ENCODE peak calls at places on chromosomes 12 and 14, in five cellular contexts. Z is stimulated activated effector memory CD8-positive, alpha-beta T cell treated with anti-CD3 and anti-CD28 coated beads, Interleukin-12 subunit alpha, Interleukin-12 subunit beta, amount 100 ng/mL, for 72 hours; A is HT1080; E is SW 1271; L is IMR-90. R is an unnamed sample.

GRCh38 chr12:59149995-59150642 is 229.8 kb upstream of the LRIG3 start:
- DNase-seq in A (peak; percentile 62), Z (no peak), L (peak; percentile 84), E (peak; percentile 57), R (peak; percentile 78)

GRCh38 chr12:129195081-129195480 is 341.8 kb downstream of the GLT1D1 start:
- DNase-seq in Z (no peak), A (no peak), E (no peak), L (no peak), R (no peak)

GRCh38 chr12:70919597-70920035 is 922 bp downstream of the PTPRR start:
- DNase-seq in A (no peak), Z (no peak), E (no peak), L (no peak), R (peak; percentile 2)

GRCh38 chr14:92472860-92473259 is 40.7 kb upstream of the RIN3 start:
- DNase-seq in E (no peak), L (no peak), A (peak; percentile 45), Z (no peak), R (no peak)

GRCh38 chr12:108890208-108890607 is 10.3 kb downstream of the DAO start:
- DNase-seq in A (no peak), L (peak; percentile 15), E (no peak), Z (no peak), R (peak; percentile 17)

GRCh38 chr14:71642715-71643114 is 289.5 kb upstream of the RGS6 start:
- DNase-seq in L (no peak), Z (no peak), A (no peak), E (no peak), R (no peak)

GRCh38 chr14:82223276-82223675 is 689.6 kb upstream of the SEL1L start:
- DNase-seq in A (no peak), E (no peak), Z (no peak), L (no peak), R (no peak)

GRCh38 chr12:89707992-89708792 is 446 bp downstream of the ATP2B1 start:
- DNase-seq in L (peak; percentile 17), A (no peak), Z (peak; percentile 80), E (no peak), R (peak; percentile 43)

GRCh38 chr12:120064054-120064940 is 52.3 kb downstream of the RAB35 start:
- DNase-seq in L (no peak), E (no peak), A (no peak), Z (no peak), R (no peak)

GRCh38 chr12:109983432-109984142 is 12.6 kb downstream of the GIT2 start:
- DNase-seq in A (no peak), Z (no peak), E (no peak), L (no peak), R (no peak)

GRCh38 chr12:104835317-104835716 is 122.8 kb downstream of the SLC41A2 start:
- DNase-seq in L (no peak), E (no peak), A (no peak), Z (no peak), R (no peak)

GRCh38 chr12:48681416-48681737 is 661 bp downstream of the KANSL2 start:
- DNase-seq in L (peak; percentile 14), E (no peak), A (peak; percentile 8), Z (no peak), R (no peak)

GRCh38 chr12:28507867-28508266 is 317.6 kb downstream of the CCDC91 start:
- DNase-seq in Z (no peak), E (no peak), L (no peak), A (no peak), R (no peak)

GRCh38 chr12:80714846-80715245 is 1.9 kb upstream of the MYF5 start:
- DNase-seq in A (no peak), L (no peak), E (no peak), Z (no peak), R (no peak)

GRCh38 chr14:58298477-58298879 is at the start of gene ARID4A:
- DNase-seq in L (no peak), Z (peak; percentile 87), A (no peak), E (no peak), R (no peak)

GRCh38 chr12:128726866-128727265 is 96.9 kb downstream of the SLC15A4 start:
- DNase-seq in Z (no peak), A (no peak), E (no peak), L (no peak), R (no peak)

GRCh38 chr12:19574606-19575005 is 135.3 kb downstream of the AEBP2 start:
- DNase-seq in E (no peak), L (peak; percentile 5), A (no peak), Z (no peak), R (no peak)

GRCh38 chr12:12943589-12944260 is 8.2 kb downstream of the GPRC5D start:
- DNase-seq in L (peak; percentile 52), E (no peak), A (no peak), Z (no peak), R (no peak)

GRCh38 chr12:45713108-45713507 is 16.4 kb upstream of the ARID2 start:
- DNase-seq in A (no peak), E (no peak), Z (no peak), L (peak; percentile 51), R (peak; percentile 14)

GRCh38 chr12:65313704-65314317 is 35.3 kb downstream of the MSRB3 start:
- DNase-seq in A (peak; percentile 40), L (peak; percentile 47), Z (no peak), E (no peak), R (peak; percentile 33)

GRCh38 chr14:28769358-28769757 is 2.8 kb downstream of the FOXG1 start:
- DNase-seq in A (no peak), E (no peak), L (no peak), Z (no peak), R (no peak)

GRCh38 chr14:79605863-79606262 is 605.4 kb downstream of the DIO2 start:
- DNase-seq in Z (no peak), L (no peak), E (no peak), A (no peak), R (no peak)

GRCh38 chr14:63205850-63206249 is 1.6 kb downstream of the RHOJ start:
- DNase-seq in L (peak; percentile 28), A (no peak), E (no peak), Z (no peak), R (no peak)

GRCh38 chr12:130557201-130557600 is 158.9 kb downstream of the RIMBP2 start:
- DNase-seq in E (no peak), L (no peak), A (no peak), Z (no peak), R (no peak)

GRCh38 chr12:54047160-54047963 is 6.3 kb upstream of the HOXC4 start:
- DNase-seq in A (no peak), L (no peak), E (no peak), Z (no peak), R (no peak)

GRCh38 chr14:29810657-29811056 is 117.0 kb downstream of the PRKD1 start:
- DNase-seq in E (no peak), A (no peak), Z (no peak), L (no peak), R (peak; percentile 69)

GRCh38 chr14:22886500-22887259 is 3.7 kb downstream of the REM2 start:
- DNase-seq in L (peak; percentile 13), Z (peak; percentile 80), E (peak; percentile 51), A (no peak), R (peak; percentile 77)

GRCh38 chr12:93803408-93803807 is 126.2 kb downstream of the CRADD start:
- DNase-seq in Z (no peak), E (no peak), L (peak; percentile 73), A (peak; percentile 62), R (peak; percentile 94)

GRCh38 chr12:67358686-67359374 is 89.7 kb downstream of the CAND1 start:
- DNase-seq in Z (no peak), E (no peak), L (peak; percentile 83), A (no peak), R (peak; percentile 77)

GRCh38 chr14:95195031-95195430 is 37.7 kb upstream of the DICER1 start:
- DNase-seq in E (no peak), L (no peak), A (no peak), Z (no peak), R (no peak)

GRCh38 chr12:1350055-1350933 is 244.1 kb downstream of the FBXL14 start:
- DNase-seq in L (peak; percentile 86), E (peak; percentile 15), Z (no peak), A (peak; percentile 85), R (peak; percentile 97)

GRCh38 chr12:68405292-68405900 is 73.2 kb upstream of the MDM1 start:
- DNase-seq in L (no peak), Z (no peak), A (no peak), E (no peak), R (no peak)

GRCh38 chr14:35387713-35388579 is 16.6 kb downstream of the NFKBIA start:
- DNase-seq in L (no peak), E (no peak), A (no peak), Z (no peak), R (no peak)

GRCh38 chr12:33653362-33653761 is 213.7 kb upstream of the SYT10 start:
- DNase-seq in L (no peak), A (no peak), Z (no peak), E (no peak), R (peak; percentile 26)

GRCh38 chr12:103848917-103849491 is 8.0 kb upstream of the NT5DC3 start:
- DNase-seq in A (no peak), Z (no peak), L (no peak), E (no peak), R (no peak)

GRCh38 chr14:87409401-87409800 is 583.6 kb downstream of the GALC start:
- DNase-seq in L (peak; percentile 65), E (no peak), Z (no peak), A (peak; percentile 48), R (no peak)

GRCh38 chr14:54369343-54369742 is 27.5 kb upstream of the CDKN3 start:
- DNase-seq in A (no peak), Z (no peak), L (no peak), E (no peak), R (no peak)

R was measured in M059J.